ENCODE peak calls at places on chromosomes 6 and 20, in five cellular contexts. F, T, B, K and N are unnamed samples.

GRCh38 chr20:5297280-5298004 is 19.3 kb downstream of the PROKR2 start:
- DNase-seq in B (no peak), K (peak; percentile 81), T (no peak), F (no peak), N (no peak)

GRCh38 chr20:39412091-39412490 is 449.9 kb downstream of the DHX35 start:
- DNase-seq in B (no peak), F (no peak), T (no peak), K (no peak), N (no peak)

GRCh38 chr6:9397981-9398559 is 962.7 kb upstream of the SLC35B3 start:
- DNase-seq in T (no peak), K (no peak), F (no peak), B (no peak), N (peak; percentile 5)

GRCh38 chr6:4270799-4271198 is 135.4 kb upstream of the ECI2 start:
- DNase-seq in T (no peak), F (no peak), B (no peak), K (no peak), N (no peak)

GRCh38 chr20:57122481-57123138 is 143.8 kb downstream of the BMP7 start:
- DNase-seq in B (no peak), T (no peak), F (no peak), K (no peak), N (no peak)

GRCh38 chr6:15947923-15948322 is 181.0 kb upstream of the MYLIP start:
- DNase-seq in F (no peak), B (no peak), K (no peak), T (no peak), N (no peak)

GRCh38 chr6:66489269-66489987 is 782.4 kb upstream of the EYS start:
- DNase-seq in B (no peak), K (peak; percentile 81), T (no peak), F (no peak), N (no peak)

GRCh38 chr20:33549229-33549628 is 59.3 kb downstream of the CBFA2T2 start:
- DNase-seq in B (no peak), F (no peak), K (no peak), T (no peak), N (no peak)

GRCh38 chr20:59676126-59676876 is 72.0 kb downstream of the PHACTR3 start:
- DNase-seq in K (no peak), B (no peak), F (no peak), T (no peak), N (no peak)

GRCh38 chr20:2535711-2536561 is 437 bp upstream of the TMC2 start:
- DNase-seq in B (no peak), T (no peak), F (no peak), K (no peak), N (no peak)

GRCh38 chr6:28922004-28922840 is 1.6 kb downstream of the TRIM27 start:
- DNase-seq in B (peak; percentile 85), T (no peak), K (peak; percentile 90), F (no peak), N (peak; percentile 62)

GRCh38 chr6:5592911-5593519 is 331.7 kb downstream of the FARS2 start:
- DNase-seq in K (no peak), T (no peak), B (peak; percentile 90), F (no peak), N (no peak)

GRCh38 chr6:101544286-101544685 is 150.8 kb downstream of the GRIK2 start:
- DNase-seq in F (no peak), T (no peak), B (no peak), K (no peak), N (no peak)

GRCh38 chr6:11042750-11043551 is 1.2 kb downstream of the ELOVL2 start:
- DNase-seq in K (no peak), T (peak; percentile 2), F (no peak), B (no peak), N (no peak)

GRCh38 chr20:20480689-20481088 is 112.8 kb downstream of the INSM1 start:
- DNase-seq in K (no peak), B (no peak), T (no peak), F (no peak), N (no peak)

GRCh38 chr6:148857817-148858390 is 111.1 kb downstream of the UST start:
- DNase-seq in B (no peak), K (no peak), T (no peak), F (no peak), N (no peak)

GRCh38 chr20:54745780-54746179 is 270.4 kb downstream of the DOK5 start:
- DNase-seq in B (no peak), K (no peak), F (no peak), T (no peak), N (no peak)

GRCh38 chr6:169961772-169962561 is 210.5 kb downstream of the ERMARD start:
- DNase-seq in F (no peak), B (no peak), K (no peak), T (no peak), N (no peak)

GRCh38 chr6:140174509-140174908 is 800.1 kb upstream of the CITED2 start:
- DNase-seq in K (no peak), F (no peak), B (no peak), T (no peak), N (peak; percentile 10)

GRCh38 chr20:23673209-23673608 is 15.6 kb downstream of the CST4 start:
- DNase-seq in K (no peak), B (no peak), F (no peak), T (no peak), N (no peak)

DNA sequence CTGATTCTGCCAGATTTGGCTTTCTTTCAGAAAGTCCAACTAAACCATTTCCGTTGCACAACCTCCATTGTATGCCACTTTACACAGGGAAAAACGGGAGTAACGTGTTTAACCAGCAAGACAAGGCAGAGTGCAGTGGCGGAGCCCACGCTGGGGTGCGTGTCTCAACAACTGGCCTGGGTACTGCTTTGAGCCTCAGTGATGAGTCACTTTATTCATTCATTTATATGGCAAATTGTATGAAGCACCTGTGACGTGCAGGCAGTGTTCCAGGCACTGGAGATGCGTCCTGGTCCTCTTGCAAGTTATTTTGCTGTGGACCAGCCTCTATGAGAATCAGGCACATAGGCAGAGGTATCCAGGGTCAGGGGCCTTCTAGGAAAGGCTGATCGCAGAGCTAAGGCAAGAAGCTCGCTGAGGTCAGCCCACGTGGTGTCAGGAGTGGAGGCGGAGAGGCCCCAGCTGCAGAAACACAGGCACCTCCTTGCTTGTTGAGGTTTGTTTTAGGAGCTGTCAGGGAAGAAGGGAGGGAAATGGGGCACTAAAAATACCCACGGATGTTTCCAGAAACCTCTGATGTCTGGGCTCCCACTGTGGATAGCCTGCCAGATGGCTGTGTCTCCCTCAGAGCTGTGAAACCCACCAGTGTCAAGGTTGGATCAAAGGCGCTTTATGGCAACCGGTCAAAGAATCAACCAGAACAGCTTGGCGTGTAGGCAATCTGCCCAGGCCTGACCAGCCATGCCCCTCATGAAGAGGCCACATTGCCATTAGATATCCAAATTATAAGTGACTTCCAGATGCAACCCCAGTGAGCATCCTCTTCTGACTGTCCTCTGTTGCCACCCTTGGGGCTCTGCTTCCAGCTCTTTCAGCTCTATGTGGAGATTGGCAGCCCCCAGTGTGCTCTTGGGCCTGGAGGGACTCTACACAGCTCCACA is 157.2 kb downstream of the CD83 start:
- DNase-seq in T (no peak), B (no peak), F (no peak), K (no peak), N (no peak)
- TF ChIP-seq KDM1A in T (no peak), B (no peak), F (no peak), K (no peak), N (no peak)

DNA sequence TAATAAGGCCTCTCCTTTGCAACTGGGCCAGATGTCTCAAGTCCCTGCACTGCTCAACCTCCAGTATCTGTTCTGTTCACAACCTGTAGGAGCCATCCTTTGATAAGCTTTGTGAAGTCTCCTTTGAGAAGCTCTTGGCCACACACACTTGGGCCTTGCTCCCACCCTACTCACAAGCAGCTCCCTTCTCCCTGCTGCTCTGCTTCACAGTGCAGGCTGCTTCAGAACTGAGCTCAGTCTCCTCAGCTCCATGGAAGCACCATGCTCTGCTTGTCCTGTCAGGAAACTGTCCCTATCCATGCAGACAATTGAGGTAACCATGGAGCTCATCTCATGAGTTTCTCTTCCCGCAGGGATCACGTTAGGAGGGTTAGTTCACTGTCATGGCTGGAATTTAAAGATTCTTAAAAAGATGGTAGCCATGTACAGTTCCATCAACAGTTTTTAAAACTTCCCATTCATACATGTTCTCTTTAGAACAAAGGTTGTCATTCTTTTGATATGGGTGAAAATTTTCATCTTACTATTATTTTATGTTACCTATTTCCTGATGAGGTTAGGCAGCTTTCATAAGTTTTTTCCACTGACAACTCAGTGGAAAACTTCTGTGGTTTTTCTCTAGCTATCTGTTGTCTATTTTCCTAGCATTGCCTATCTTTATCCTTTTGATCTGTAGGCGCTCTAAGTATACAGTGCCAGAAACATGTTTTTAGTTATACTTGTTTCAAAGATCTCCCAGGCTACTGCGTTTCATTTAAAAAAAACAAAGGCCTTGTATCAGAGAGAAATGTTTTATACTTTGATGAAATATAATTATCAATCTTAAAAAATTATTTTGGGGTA is 62.6 kb downstream of the AK9 start:
- DNase-seq in B (no peak), T (no peak), K (no peak), F (no peak), N (no peak)
- TF ChIP-seq KDM1A in B (no peak), T (no peak), K (no peak), F (no peak), N (no peak)

DNA sequence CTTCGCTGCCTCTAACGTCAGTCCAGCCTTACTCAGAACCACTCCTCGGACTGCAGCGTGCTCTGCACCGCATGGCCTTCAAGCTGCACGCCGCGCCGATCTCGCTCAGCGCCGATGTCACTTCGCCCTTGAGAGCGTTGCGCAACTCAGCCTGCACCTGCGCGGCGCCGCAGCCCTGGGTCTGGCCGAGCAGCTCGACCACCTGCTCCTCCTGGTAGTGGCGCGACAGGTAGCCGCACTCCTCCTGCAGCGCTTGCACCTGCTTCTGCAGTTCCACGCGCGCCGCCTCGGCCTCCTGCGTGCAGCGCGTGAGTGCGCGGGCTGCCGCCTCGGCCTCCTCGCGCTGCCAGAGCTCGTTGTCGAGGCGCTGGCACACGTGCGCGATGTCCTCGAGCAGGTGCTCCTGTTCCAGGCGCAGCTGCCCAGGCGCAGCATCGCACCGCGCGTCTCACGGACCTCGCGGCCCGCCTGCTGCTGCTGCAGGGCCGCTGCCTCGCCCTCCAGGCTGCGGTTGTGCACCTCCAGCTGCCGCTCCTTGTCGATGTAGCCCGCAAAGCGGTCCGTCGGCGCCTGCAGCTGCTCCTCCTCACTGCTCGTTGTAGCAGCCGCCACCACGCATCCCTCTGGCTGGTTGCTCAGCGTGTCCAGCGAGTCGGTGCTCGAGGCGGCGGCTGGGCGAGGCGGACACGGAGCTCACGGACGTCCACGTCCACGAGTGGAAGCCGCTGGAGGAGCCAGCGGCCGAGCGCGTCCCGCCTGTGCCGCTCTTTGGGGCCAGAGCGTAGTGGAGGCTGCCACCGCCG is 380.6 kb upstream of the CHD6 start:
- DNase-seq in T (no peak), F (no peak), B (no peak), K (no peak), N (no peak)
- TF ChIP-seq KDM1A in T (no peak), F (no peak), B (no peak), K (no peak), N (no peak)

DNA sequence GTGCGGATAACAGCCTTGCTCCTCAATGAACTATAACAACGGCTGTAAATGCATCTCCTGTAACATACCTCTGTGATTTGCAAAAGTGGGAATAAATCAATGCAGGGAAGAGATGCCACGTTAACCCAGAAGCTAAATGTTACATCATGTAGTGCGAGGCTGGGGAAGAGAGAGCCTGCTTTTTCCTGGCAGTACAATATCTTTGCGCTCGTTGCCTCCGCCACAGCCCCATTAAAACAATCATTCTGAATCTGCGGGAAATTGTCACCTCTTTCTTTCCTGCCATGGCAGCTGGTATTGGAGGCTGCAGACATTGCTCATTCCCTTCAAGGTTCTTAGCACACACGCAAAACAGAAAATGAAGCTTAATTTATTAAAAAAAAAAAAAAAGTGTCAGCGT is 70.1 kb upstream of the TFB1M start:
- DNase-seq in B (no peak), K (no peak), T (no peak), F (no peak), N (no peak)
- TF ChIP-seq KDM1A in B (no peak), K (no peak), T (no peak), F (no peak), N (no peak)